ENCODE peak calls at places on chromosomes 12 and 14, in seven cellular contexts. C is GDM1; F is activated CD4-positive, alpha-beta T cell treated with anti-CD3 and anti-CD28 coated beads, Interleukin-2, amount 50 U/mL, for 24 hours; D is activated T-cell treated with anti-CD3 and anti-CD28 coated beads, Interleukin-2, amount 50 U/mL, for 4 hours; O is left ventricle myocardium superior; N is GM20000; M is HEK293T. B is an unnamed sample.

GRCh38 chr12:24960222-24960855 is 11.4 kb upstream of the BCAT1 start:
- DNase-seq in C (peak), F (peak), D (no peak), O (no peak), N (peak), M (peak), B (no peak)

GRCh38 chr12:66210840-66211239 is 21.8 kb downstream of the IRAK3 start:
- DNase-seq in C (no peak), F (no peak), D (no peak), O (no peak), N (no peak), M (no peak), B (no peak)

GRCh38 chr12:8687846-8688601 is 9.8 kb upstream of the RIMKLB start:
- DNase-seq in C (peak), F (no peak), D (no peak), O (no peak), N (no peak), M (peak), B (peak)

GRCh38 chr12:64160021-64160717 is 61.9 kb downstream of the KICS2 start:
- DNase-seq in C (no peak), F (no peak), D (no peak), O (no peak), N (no peak), M (no peak), B (no peak)

GRCh38 chr14:94345344-94346072 is 22.4 kb upstream of the SERPINA6 start:
- DNase-seq in C (no peak), F (no peak), D (no peak), O (no peak), N (no peak), M (no peak), B (no peak)

GRCh38 chr12:93773122-93773871 is 96.1 kb downstream of the CRADD start:
- DNase-seq in C (no peak), F (peak), D (peak), O (no peak), N (no peak), M (no peak), B (no peak)

GRCh38 chr12:100356646-100357223 is at the start of gene SLC17A8:
- DNase-seq in C (no peak), F (no peak), D (no peak), O (no peak), N (no peak), M (no peak), B (no peak)

GRCh38 chr12:57846285-57846576 is 298 bp downstream of the CTDSP2 start:
- DNase-seq in C (no peak), F (no peak), D (no peak), O (no peak), N (peak), M (no peak), B (no peak)

GRCh38 chr12:104526751-104527150 is 70.0 kb downstream of the CHST11 start:
- DNase-seq in C (no peak), F (no peak), D (no peak), O (no peak), N (no peak), M (no peak), B (no peak)

GRCh38 chr12:123384994-123385376 is 1.1 kb downstream of the KMT5A start:
- DNase-seq in C (no peak), F (no peak), D (no peak), O (no peak), N (no peak), M (no peak), B (no peak)